ENCODE peak calls at places on chromosomes 6 and 20, in nine cellular contexts. J is activated CD8-positive, alpha-beta T cell treated with anti-CD3 and anti-CD28 coated beads for 36 hours; T is M059J; W is brain pericyte; S is endothelial cell; V is HEK293T; C is Calu3; X is RWPE1; F is renal cortical epithelial cell. D is an unnamed sample.

GRCh38 chr6:161135695-161136591 is 137.9 kb downstream of the AGPAT4 start:
- DNase-seq in J (no peak), T (no peak), W (no peak), S (no peak), V (no peak), C (no peak), X (no peak), F (no peak), D (no peak)

GRCh38 chr20:16350465-16350864 is 222.8 kb downstream of the KIF16B start:
- DNase-seq in J (no peak), T (peak), W (no peak), S (no peak), V (no peak), C (no peak), X (peak), F (peak), D (no peak)

GRCh38 chr6:167407239-167408064 is 82.6 kb downstream of the TTLL2 start:
- DNase-seq in J (no peak), T (no peak), W (no peak), S (no peak), V (no peak), C (no peak), X (no peak), F (no peak), D (no peak)

GRCh38 chr6:150006961-150007464 is 18.3 kb downstream of the RAET1L start:
- DNase-seq in J (peak), T (peak), W (no peak), S (no peak), V (peak), C (peak), X (no peak), F (no peak), D (peak)

GRCh38 chr6:14729186-14729871 is 516.5 kb upstream of the JARID2 start:
- DNase-seq in J (peak), T (no peak), W (no peak), S (no peak), V (no peak), C (no peak), X (no peak), F (no peak), D (no peak)

GRCh38 chr6:108837236-108837971 is 10.8 kb upstream of the ARMC2 start:
- DNase-seq in J (peak), T (peak), W (no peak), S (no peak), V (no peak), C (no peak), X (no peak), F (no peak), D (no peak)

GRCh38 chr6:108961985-108962384 is 113.8 kb downstream of the ARMC2 start:
- DNase-seq in J (no peak), T (peak), W (no peak), S (no peak), V (no peak), C (no peak), X (no peak), F (no peak), D (no peak)

GRCh38 chr20:4230651-4231050 is 215.3 kb upstream of the RNF24 start:
- DNase-seq in J (no peak), T (no peak), W (no peak), S (no peak), V (no peak), C (no peak), X (peak), F (no peak), D (no peak)

GRCh38 chr6:128235556-128235955 is 284.8 kb downstream of the PTPRK start:
- DNase-seq in J (no peak), T (peak), W (no peak), S (no peak), V (no peak), C (no peak), X (peak), F (peak), D (no peak)

GRCh38 chr6:53244958-53245357 is 96.3 kb upstream of the GCM1 start:
- DNase-seq in J (peak), T (no peak), W (no peak), S (no peak), V (no peak), C (no peak), X (no peak), F (no peak), D (peak)

GRCh38 chr6:99219788-99220187 is 129.7 kb downstream of the FAXC start:
- DNase-seq in J (peak), T (peak), W (no peak), S (peak), V (peak), C (peak), X (peak), F (peak), D (no peak)

GRCh38 chr6:128723667-128724066 is 159.3 kb upstream of the LAMA2 start:
- DNase-seq in J (no peak), T (peak), W (no peak), S (no peak), V (no peak), C (no peak), X (no peak), F (peak), D (no peak)

GRCh38 chr20:57092112-57092899 is 174.1 kb downstream of the BMP7 start:
- DNase-seq in J (peak), T (peak), W (no peak), S (peak), V (peak), C (peak), X (peak), F (no peak), D (peak)

GRCh38 chr20:61886721-61887658 is 178.7 kb downstream of the TAF4 start:
- DNase-seq in J (peak), T (no peak), W (no peak), S (peak), V (peak), C (peak), X (peak), F (peak), D (peak)

GRCh38 chr6:133707456-133707855 is 181.5 kb upstream of the TCF21 start:
- DNase-seq in J (peak), T (peak), W (no peak), S (no peak), V (no peak), C (no peak), X (no peak), F (peak), D (no peak)

GRCh38 chr6:3421145-3421544 is 35.7 kb downstream of the SLC22A23 start:
- DNase-seq in J (no peak), T (no peak), W (no peak), S (no peak), V (no peak), C (no peak), X (no peak), F (no peak), D (no peak)

GRCh38 chr6:43807228-43808061 is 37.4 kb downstream of the VEGFA start:
- DNase-seq in J (no peak), T (no peak), W (no peak), S (no peak), V (no peak), C (no peak), X (no peak), F (peak), D (no peak)

GRCh38 chr6:159074120-159074684 is 29.4 kb upstream of the TAGAP start:
- DNase-seq in J (no peak), T (peak), W (no peak), S (peak), V (peak), C (peak), X (peak), F (peak), D (no peak)

GRCh38 chr20:44692932-44693476 is 22.2 kb upstream of the CCN5 start:
- DNase-seq in J (no peak), T (peak), W (peak), S (no peak), V (no peak), C (peak), X (peak), F (peak), D (no peak)

GRCh38 chr6:13814176-13814937 is at the start of gene MCUR1:
- DNase-seq in J (peak), T (peak), W (peak), S (peak), V (peak), C (peak), X (peak), F (peak), D (peak)

GRCh38 chr6:125781307-125781868 is 9.4 kb upstream of the NCOA7 start:
- DNase-seq in J (peak), T (peak), W (no peak), S (no peak), V (no peak), C (no peak), X (no peak), F (peak), D (peak)

GRCh38 chr20:7406671-7407070 is 533.6 kb downstream of the HAO1 start:
- DNase-seq in J (no peak), T (no peak), W (no peak), S (no peak), V (no peak), C (no peak), X (no peak), F (no peak), D (no peak)

GRCh38 chr6:109381747-109382575 is at the start of gene CD164:
- DNase-seq in J (peak), T (peak), W (no peak), S (peak), V (peak), C (peak), X (peak), F (peak), D (peak)

D was measured in activated naive CD8-positive, alpha-beta T cell treated with anti-CD3 and anti-CD28 coated beads for 36 hours.